ENCODE peak calls at places on chromosome 1, in seven cellular contexts. G, V, D, Z, I, W and Q are unnamed samples.

GRCh38 chr1:17669866-17670451 is 85.2 kb upstream of the ACTL8 start:
- DNase-seq in V (no peak), Z (no peak), D (no peak), W (no peak), G (no peak), I (no peak), Q (peak; percentile 76)

GRCh38 chr1:1926346-1926811 is 7.3 kb upstream of the TMEM52 start:
- DNase-seq in I (no peak), D (no peak), W (no peak), Z (peak; percentile 45), V (no peak), G (no peak), Q (no peak)

GRCh38 chr1:17966341-17966740 is 141.3 kb upstream of the IGSF21 start:
- DNase-seq in W (no peak), D (no peak), Z (no peak), V (no peak), I (no peak), G (no peak), Q (peak; percentile 39)

GRCh38 chr1:167107456-167107855 is 13.6 kb downstream of the STYXL2 start:
- DNase-seq in W (no peak), D (no peak), V (peak; percentile 8), I (no peak), Z (no peak), G (no peak), Q (no peak)

GRCh38 chr1:177170756-177171535 is at the start of gene BRINP2:
- DNase-seq in V (peak; percentile 31), D (peak; percentile 66), G (no peak), Z (peak; percentile 62), W (no peak), I (no peak), Q (peak; percentile 38)

GRCh38 chr1:39453603-39454002 is 37.8 kb upstream of the BMP8A start:
- DNase-seq in Z (peak; percentile 43), D (no peak), G (no peak), W (no peak), I (no peak), V (peak; percentile 90), Q (peak; percentile 82)

GRCh38 chr1:47688631-47689296 is 250.9 kb downstream of the FOXD2 start:
- DNase-seq in Z (no peak), I (no peak), D (peak; percentile 10), G (no peak), W (no peak), V (no peak), Q (no peak)

GRCh38 chr1:53398091-53398490 is 61.1 kb upstream of the DMRTB1 start:
- DNase-seq in G (no peak), I (no peak), Z (no peak), W (no peak), V (peak; percentile 25), D (no peak), Q (no peak)

GRCh38 chr1:15233689-15234088 is 13.3 kb upstream of the FHAD1 start:
- DNase-seq in Z (no peak), G (no peak), W (no peak), V (no peak), D (no peak), I (no peak), Q (no peak)

GRCh38 chr1:173208146-173208545 is 1.0 kb upstream of the TNFSF4 start:
- DNase-seq in Z (no peak), I (no peak), V (peak; percentile 12), W (no peak), D (no peak), G (no peak), Q (no peak)

GRCh38 chr1:226581650-226582330 is 33.2 kb downstream of the STUM start:
- DNase-seq in V (no peak), W (no peak), G (no peak), I (no peak), Z (no peak), D (no peak), Q (no peak)

GRCh38 chr1:72579629-72580028 is 297.3 kb upstream of the NEGR1 start:
- DNase-seq in G (no peak), I (no peak), W (no peak), V (no peak), Z (no peak), D (no peak), Q (no peak)

GRCh38 chr1:154848983-154849382 is 21.1 kb downstream of the KCNN3 start:
- DNase-seq in V (no peak), G (no peak), Z (no peak), I (no peak), W (no peak), D (no peak), Q (no peak)

GRCh38 chr1:228267962-228268890 is 60.4 kb downstream of the OBSCN start:
- DNase-seq in W (no peak), V (no peak), I (no peak), D (peak; percentile 9), Z (no peak), G (no peak), Q (peak; percentile 63)

GRCh38 chr1:110196917-110197782 is 13.0 kb upstream of the KCNC4 start:
- DNase-seq in D (peak; percentile 44), Z (no peak), I (peak; percentile 62), W (no peak), G (no peak), V (peak; percentile 50), Q (no peak)

GRCh38 chr1:203335503-203335902 is 15.4 kb downstream of the FMOD start:
- DNase-seq in V (no peak), W (no peak), I (no peak), D (no peak), Z (no peak), G (no peak), Q (no peak)

GRCh38 chr1:233735331-233735730 is 121.4 kb downstream of the KCNK1 start:
- DNase-seq in I (no peak), V (no peak), D (no peak), G (no peak), Z (no peak), W (no peak), Q (no peak)

GRCh38 chr1:10161541-10162290 is 48.7 kb upstream of the KIF1B start:
- DNase-seq in I (no peak), Z (no peak), W (no peak), D (no peak), G (no peak), V (no peak), Q (peak; percentile 43)

GRCh38 chr1:25795955-25796806 is 3.8 kb upstream of the SELENON start:
- DNase-seq in D (no peak), Z (peak; percentile 67), I (no peak), V (no peak), G (no peak), W (no peak), Q (peak; percentile 83)

GRCh38 chr1:25798666-25799345 is 1.2 kb upstream of the SELENON start:
- DNase-seq in V (no peak), W (no peak), D (no peak), I (no peak), Z (no peak), G (no peak), Q (no peak)

GRCh38 chr1:25799346-25799720 is 660 bp upstream of the SELENON start:
- DNase-seq in I (no peak), Z (peak; percentile 46), D (no peak), W (no peak), V (no peak), G (no peak), Q (no peak)

GRCh38 chr1:25796807-25797458 is 3.1 kb upstream of the SELENON start:
- DNase-seq in W (no peak), V (peak; percentile 77), I (peak; percentile 83), D (peak; percentile 90), Z (peak; percentile 92), G (no peak), Q (peak; percentile 87)

DNA sequence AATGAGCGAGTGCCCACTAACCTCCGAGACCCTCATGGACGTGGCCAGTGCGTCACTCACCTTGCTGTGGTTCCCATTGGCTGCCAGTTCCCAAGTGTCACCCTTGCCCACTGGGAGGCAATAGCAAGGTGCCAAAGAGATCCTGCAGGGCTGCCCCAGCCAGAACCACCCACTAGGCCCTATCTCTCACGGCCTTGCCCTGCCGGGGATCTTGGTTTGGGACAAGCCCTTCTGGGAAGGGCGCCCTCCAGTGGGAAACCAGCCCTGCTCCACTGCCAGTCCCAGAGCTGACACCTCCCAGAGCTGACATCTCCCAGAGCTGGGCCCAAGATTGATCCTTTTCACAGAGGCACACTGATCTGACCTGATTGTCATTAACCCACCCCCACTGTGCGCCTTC is 2.1 kb upstream of the SELENON start:
- DNase-seq in I (peak; percentile 36), D (peak; percentile 48), G (no peak), W (no peak), V (peak; percentile 32), Z (peak; percentile 65), Q (peak; percentile 75)
- TF ChIP-seq CTCF in I (peak; percentile 61), D (peak; percentile 13), G (peak; percentile 64), W (peak; percentile 51), V (peak; percentile 52), Z (peak; percentile 15), Q (peak; percentile 23)

DNA sequence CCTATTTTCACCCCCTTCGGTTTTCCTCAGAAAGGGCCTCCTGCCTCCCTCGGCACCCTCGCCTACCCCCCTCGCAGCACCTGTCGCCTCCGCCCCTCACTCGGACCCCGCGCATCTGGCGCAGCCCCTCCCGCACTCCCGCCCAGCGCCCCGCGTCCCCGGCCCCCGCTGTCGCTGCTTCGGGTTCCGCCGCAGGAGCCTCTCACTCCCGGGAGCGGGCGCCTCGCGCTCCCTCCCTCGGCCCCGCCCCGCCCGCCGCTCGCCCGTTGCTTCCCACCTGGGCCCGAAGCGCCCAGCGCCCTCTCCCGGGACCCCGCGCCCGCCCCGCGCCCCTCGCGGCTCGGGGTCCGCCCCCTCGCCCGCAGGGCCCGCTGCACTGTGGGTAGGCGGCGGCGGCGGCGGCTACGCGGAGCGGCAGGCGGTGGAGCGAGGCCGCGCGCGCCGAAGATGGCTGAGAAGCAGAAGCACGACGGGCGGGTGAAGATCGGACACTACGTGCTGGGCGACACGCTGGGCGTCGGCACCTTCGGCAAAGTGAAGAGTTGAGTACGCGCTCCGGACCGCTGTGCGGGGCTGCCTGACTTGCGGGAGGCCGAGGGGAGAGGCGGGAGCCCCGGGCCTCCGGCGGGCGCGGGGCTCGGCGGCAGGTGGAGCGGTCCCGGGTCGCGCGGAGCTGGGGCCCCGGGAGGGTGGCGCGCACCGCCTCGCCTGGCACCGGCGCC is at the start of gene PRKAA2:
- DNase-seq in D (peak; percentile 61), Z (peak; percentile 59), I (no peak), W (no peak), V (no peak), G (no peak), Q (peak; percentile 81)
- TF ChIP-seq CTCF in D (no peak), Z (no peak), I (no peak), W (no peak), V (no peak), G (no peak), Q (no peak)

DNA sequence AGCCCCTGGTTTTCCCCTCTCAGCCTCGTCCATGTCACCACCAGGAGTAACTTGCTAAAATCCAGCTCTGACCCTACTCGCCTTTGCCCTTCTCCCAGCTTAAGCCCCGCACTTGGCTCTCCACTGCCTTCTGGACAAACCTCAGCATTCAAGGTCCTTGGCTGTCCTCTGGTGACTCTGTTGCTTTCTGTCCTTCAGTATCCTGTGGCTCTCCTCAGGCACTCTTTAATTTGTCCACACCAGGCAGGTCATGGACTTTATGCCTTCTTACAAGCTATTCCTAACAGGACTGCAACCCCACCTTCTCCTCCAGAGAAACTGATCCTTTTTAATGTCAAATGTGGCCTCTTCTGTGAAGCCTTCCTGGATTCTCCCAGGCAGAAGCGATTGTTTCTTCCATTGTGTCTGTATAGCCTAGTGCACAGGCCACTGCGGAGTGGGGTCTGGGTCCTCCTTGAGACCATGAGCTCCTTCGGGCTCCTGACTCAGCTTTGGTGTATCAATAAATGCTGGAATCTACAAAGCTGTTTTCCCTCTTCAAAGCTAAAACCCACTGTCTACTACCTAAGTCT is 26.7 kb upstream of the CTPS1 start:
- DNase-seq in D (no peak), Z (no peak), I (no peak), G (no peak), V (no peak), W (no peak), Q (no peak)
- TF ChIP-seq CTCF in D (no peak), Z (peak; percentile 13), I (no peak), G (no peak), V (no peak), W (no peak), Q (no peak)

GRCh38 chr1:201945157-201945556 is 1.2 kb downstream of the LMOD1 start:
- DNase-seq in G (no peak), D (no peak), Z (no peak), V (no peak), I (no peak), W (no peak), Q (no peak)
- TF ChIP-seq CTCF in G (peak; percentile 58), D (peak; percentile 24), Z (no peak), V (peak; percentile 49), I (peak; percentile 32), W (peak; percentile 37), Q (peak; percentile 39)